ENCODE peak calls at places on chromosome 16, in eight cellular contexts. C is Peyer's patch; O is effector memory CD4-positive, alpha-beta T cell; T is PC-3; K is prostate gland; W is sigmoid colon; L is HAP-1; Q is psoas muscle. F is an unnamed sample. For H3K27me3 and H3K4me1, the result is how much of the 10 kb centered on the place peaks cover.

GRCh38 chr16:48503779-48504178 is 106.2 kb downstream of the N4BP1 start:
- DNase-seq in K (no peak), T (no peak), C (no peak), O (no peak), W (peak), L (no peak), Q (peak), F (no peak)

GRCh38 chr16:2964416-2965223 is 545 bp downstream of the KREMEN2 start:
- DNase-seq in O (peak), C (peak), T (peak), W (no peak), K (no peak), Q (no peak), L (peak), F (no peak)

GRCh38 chr16:21302898-21303528 is 24.9 kb upstream of the CRYM start:
- DNase-seq in K (no peak), W (no peak), L (no peak), Q (no peak), T (peak), O (no peak), C (no peak), F (no peak)

GRCh38 chr16:12059216-12059769 is 82.8 kb downstream of the SNX29 start:
- DNase-seq in L (no peak), W (no peak), C (peak), K (no peak), O (no peak), T (no peak), Q (no peak), F (no peak)

GRCh38 chr16:12902511-12903324 is 1.3 kb downstream of the SHISA9 start:
- DNase-seq in L (no peak), Q (no peak), O (no peak), K (no peak), C (no peak), W (no peak), T (no peak), F (no peak)

GRCh38 chr16:85955566-85955965 is 56.6 kb downstream of the IRF8 start:
- DNase-seq in Q (no peak), T (no peak), O (no peak), W (no peak), C (peak), K (no peak), L (no peak), F (no peak)

GRCh38 chr16:30896203-30896889 is at the start of gene CTF1:
- DNase-seq in O (no peak), T (peak), Q (peak), L (no peak), C (no peak), K (peak), W (peak), F (peak)

GRCh38 chr16:57092786-57093301 is 461 bp downstream of the CPNE2 start:
- DNase-seq in Q (peak), T (peak), L (peak), C (no peak), K (peak), O (no peak), W (no peak), F (no peak)

GRCh38 chr16:26599786-26600107 is 467.0 kb upstream of the C16orf82 start:
- DNase-seq in L (no peak), C (no peak), T (no peak), Q (no peak), K (no peak), W (no peak), O (no peak), F (no peak)

GRCh38 chr16:17237350-17237944 is 233.3 kb downstream of the XYLT1 start:
- DNase-seq in C (no peak), Q (no peak), W (no peak), L (no peak), O (no peak), T (no peak), K (no peak), F (no peak)

GRCh38 chr16:73057369-73058210 is 9.7 kb upstream of the ZFHX3 start:
- DNase-seq in W (no peak), T (no peak), K (no peak), Q (peak), C (no peak), O (no peak), L (no peak), F (no peak)

GRCh38 chr16:59604331-59604730 is 870.2 kb upstream of the GOT2 start:
- DNase-seq in T (peak), W (no peak), O (no peak), L (no peak), C (no peak), K (no peak), Q (no peak), F (no peak)

GRCh38 chr16:86928517-86929148 is 350.3 kb downstream of the FOXL1 start:
- DNase-seq in T (no peak), Q (no peak), W (no peak), K (no peak), L (no peak), C (no peak), O (no peak), F (no peak)

GRCh38 chr16:30482366-30482765 is 9.8 kb downstream of the ITGAL start:
- DNase-seq in W (no peak), O (no peak), C (no peak), Q (no peak), L (no peak), K (no peak), T (no peak), F (no peak)

GRCh38 chr16:79607587-79607986 is 7.0 kb upstream of the MAF start:
- DNase-seq in W (no peak), T (peak), K (no peak), Q (no peak), O (no peak), C (no peak), L (no peak), F (peak)

GRCh38 chr16:61289141-61289540 is 747.1 kb downstream of the CDH8 start:
- DNase-seq in W (no peak), Q (no peak), O (no peak), K (no peak), T (no peak), C (no peak), L (no peak), F (no peak)

GRCh38 chr16:31428277-31428597 is at the start of gene COX6A2:
- DNase-seq in W (no peak), K (no peak), Q (peak), C (no peak), L (no peak), O (no peak), T (no peak), F (peak)

GRCh38 chr16:30802971-30803370 is 16.0 kb upstream of the ZNF629 start:
- DNase-seq in O (no peak), C (no peak), W (no peak), Q (no peak), K (no peak), T (no peak), L (no peak), F (no peak)

GRCh38 chr16:24257965-24258364 is 1.8 kb downstream of the CACNG3 start:
- DNase-seq in K (no peak), O (no peak), C (no peak), L (no peak), W (no peak), T (no peak), Q (no peak), F (no peak)
- H3K27me3 ChIP-seq in K (under half), O (under half), C (under half), L (under half), W (half or more), T (under half), Q (under half), F (under half)

GRCh38 chr16:22327446-22327775 is 30.2 kb downstream of the POLR3E start:
- DNase-seq in T (no peak), C (no peak), Q (no peak), K (no peak), O (no peak), L (no peak), W (no peak), F (no peak)
- H3K4me3 ChIP-seq in T (no peak), C (no peak), Q (no peak), K (no peak), O (no peak), L (no peak), W (no peak), F (no peak)

DNA sequence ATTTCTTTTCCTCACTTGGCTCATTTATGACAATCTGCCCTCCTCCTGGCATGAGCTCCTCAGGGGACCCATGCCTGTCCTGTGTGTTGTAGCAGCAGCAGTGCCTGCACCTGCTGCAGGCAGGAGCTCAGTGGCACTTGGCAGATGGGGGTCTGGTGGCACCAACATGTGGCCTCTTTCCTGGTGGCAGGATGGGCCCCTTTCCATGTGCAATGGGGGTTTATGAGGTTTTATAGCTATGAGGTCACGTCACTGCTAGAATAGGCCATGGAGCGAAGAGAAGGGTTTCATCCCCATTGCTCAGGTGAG is 7.0 kb downstream of the ADCY7 start:
- DNase-seq in C (no peak), Q (no peak), T (no peak), O (no peak), W (no peak), K (no peak), L (no peak), F (peak)
- H3K4me1 ChIP-seq in C (under half), Q (under half), T (under half), O (half or more), W (under half), K (under half), L (under half), F (under half)

GRCh38 chr16:88951501-88951900 is 25.5 kb downstream of the CBFA2T3 start:
- DNase-seq in K (no peak), T (no peak), Q (no peak), L (no peak), C (no peak), W (no peak), O (no peak), F (no peak)

GRCh38 chr16:88956546-88957455 is 20.2 kb downstream of the CBFA2T3 start:
- DNase-seq in T (no peak), C (no peak), K (no peak), W (no peak), L (no peak), Q (peak), O (no peak), F (no peak)

GRCh38 chr16:88955906-88956305 is 21.1 kb downstream of the CBFA2T3 start:
- DNase-seq in C (no peak), L (no peak), O (no peak), K (no peak), Q (peak), W (no peak), T (no peak), F (no peak)

GRCh38 chr16:88951989-88952388 is 25.0 kb downstream of the CBFA2T3 start:
- DNase-seq in C (no peak), Q (peak), W (no peak), K (no peak), L (no peak), O (no peak), T (no peak), F (no peak)

DNA sequence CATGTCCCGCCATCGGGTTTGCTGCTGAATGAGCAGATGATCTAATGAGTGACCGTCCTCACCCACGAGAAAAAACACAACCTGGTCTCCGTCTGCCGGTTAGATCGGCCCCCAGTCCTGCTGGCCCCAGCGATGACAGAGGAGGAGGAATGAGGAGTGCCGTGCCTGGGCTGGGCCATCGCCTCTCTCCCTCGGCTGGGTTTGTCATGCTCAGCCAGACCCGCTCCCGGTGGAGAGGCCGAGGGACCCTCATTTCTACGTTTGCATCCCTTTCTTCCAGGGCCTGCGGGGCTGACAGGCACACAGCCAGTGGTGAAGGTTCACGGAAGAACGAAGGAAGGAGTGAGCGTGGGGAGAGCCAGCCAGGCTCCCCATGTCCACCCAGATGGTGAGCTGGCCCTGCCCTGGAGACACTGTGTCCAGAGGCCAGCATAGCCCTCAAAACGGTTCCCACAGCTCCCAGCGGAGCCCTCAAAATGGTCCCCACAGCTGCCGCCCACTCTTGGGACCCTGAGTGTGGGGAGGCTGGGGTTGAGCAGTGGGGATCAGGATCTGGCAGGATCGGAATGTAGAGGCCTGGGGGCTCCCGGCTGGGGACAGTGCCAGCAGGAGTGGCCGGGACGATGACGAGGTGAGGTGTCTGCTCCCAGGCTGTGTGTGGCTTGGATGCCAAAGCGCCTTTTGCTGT is 23.9 kb downstream of the CBFA2T3 start:
- DNase-seq in T (no peak), Q (peak), W (no peak), O (no peak), K (no peak), L (no peak), C (no peak), F (no peak)
- H3K27me3 ChIP-seq in T (under half), Q (under half), W (half or more), O (under half), K (under half), L (under half), C (under half), F (under half)

GRCh38 chr16:4111748-4112696 is 4.2 kb downstream of the ADCY9 start:
- DNase-seq in L (no peak), W (no peak), K (no peak), Q (no peak), T (peak), C (no peak), O (no peak), F (peak)
- H3K4me3 ChIP-seq in L (peak), W (peak), K (no peak), Q (peak), T (peak), C (peak), O (no peak), F (peak)

DNA sequence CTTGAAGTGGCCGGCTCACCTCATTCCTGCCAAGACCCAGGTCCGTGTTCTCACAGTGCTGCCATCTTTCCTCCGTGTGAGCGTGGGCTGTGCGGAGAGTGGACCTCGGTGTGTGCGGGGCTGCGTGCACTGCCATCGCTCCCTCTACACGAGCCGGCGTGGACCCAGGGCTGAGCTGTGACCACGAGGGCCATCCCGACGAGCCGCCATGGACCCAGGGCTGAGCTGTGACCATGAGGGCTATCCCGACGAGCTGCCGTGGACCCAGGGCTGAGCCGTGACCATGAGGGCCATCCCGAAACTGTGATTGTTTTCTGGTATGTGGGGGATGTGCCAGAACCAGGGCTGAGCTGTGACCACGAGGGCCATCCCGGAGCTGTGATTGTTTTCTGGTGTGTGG is 8.9 kb upstream of the MVD start:
- DNase-seq in W (no peak), O (no peak), T (no peak), L (no peak), Q (no peak), C (no peak), K (no peak), F (no peak)
- H3K4me1 ChIP-seq in W (under half), O (under half), T (under half), L (under half), Q (under half), C (under half), K (under half), F (under half)

F was measured in gastrocnemius medialis.